ENCODE peak calls at places on chromosome 20, in five cellular contexts. One of them, this sample, is unnamed.

GRCh38 chr20:53919886-53920285 is 150.5 kb downstream of the BCAS1 start:
- DNase-seq in cardiac muscle cell: no peak
- DNase-seq in HCT116: no peak
- DNase-seq in spleen: no peak
- DNase-seq in fibroblast of lung: no peak
- DNase-seq in this sample: no peak

GRCh38 chr20:8209061-8209460 is 77.0 kb downstream of the PLCB1 start:
- DNase-seq in cardiac muscle cell: no peak
- DNase-seq in HCT116: no peak
- DNase-seq in spleen: no peak
- DNase-seq in fibroblast of lung: peak
- DNase-seq in this sample: peak

GRCh38 chr20:53623454-53624206 is 30.0 kb upstream of the ZNF217 start:
- DNase-seq in cardiac muscle cell: peak
- DNase-seq in HCT116: no peak
- DNase-seq in spleen: peak
- DNase-seq in fibroblast of lung: peak
- DNase-seq in this sample: peak

GRCh38 chr20:24672886-24673677 is 203.7 kb downstream of the SYNDIG1 start:
- DNase-seq in cardiac muscle cell: no peak
- DNase-seq in HCT116: no peak
- DNase-seq in spleen: peak
- DNase-seq in fibroblast of lung: peak
- DNase-seq in this sample: peak

GRCh38 chr20:37670426-37670825 is 23.4 kb upstream of the CTNNBL1 start:
- DNase-seq in cardiac muscle cell: no peak
- DNase-seq in HCT116: no peak
- DNase-seq in spleen: no peak
- DNase-seq in fibroblast of lung: peak
- DNase-seq in this sample: no peak

GRCh38 chr20:37915800-37916570 is 13.1 kb downstream of the VSTM2L start:
- DNase-seq in cardiac muscle cell: peak
- DNase-seq in HCT116: no peak
- DNase-seq in spleen: no peak
- DNase-seq in fibroblast of lung: no peak
- DNase-seq in this sample: no peak

GRCh38 chr20:48040491-48040890 is 255.2 kb upstream of the SULF2 start:
- DNase-seq in cardiac muscle cell: no peak
- DNase-seq in HCT116: no peak
- DNase-seq in spleen: no peak
- DNase-seq in fibroblast of lung: no peak
- DNase-seq in this sample: no peak

GRCh38 chr20:9112541-9113515 is 43.9 kb downstream of the PLCB4 start:
- DNase-seq in cardiac muscle cell: peak
- DNase-seq in HCT116: no peak
- DNase-seq in spleen: no peak
- DNase-seq in fibroblast of lung: peak
- DNase-seq in this sample: peak

GRCh38 chr20:44056010-44056698 is 130.8 kb downstream of the JPH2 start:
- DNase-seq in cardiac muscle cell: peak
- DNase-seq in HCT116: no peak
- DNase-seq in spleen: no peak
- DNase-seq in fibroblast of lung: no peak
- DNase-seq in this sample: peak

GRCh38 chr20:62708591-62709536 is at the start of gene NTSR1:
- DNase-seq in cardiac muscle cell: peak
- DNase-seq in HCT116: no peak
- DNase-seq in spleen: no peak
- DNase-seq in fibroblast of lung: peak
- DNase-seq in this sample: no peak

GRCh38 chr20:15039088-15039762 is 701.8 kb upstream of the FLRT3 start:
- DNase-seq in cardiac muscle cell: no peak
- DNase-seq in HCT116: no peak
- DNase-seq in spleen: no peak
- DNase-seq in fibroblast of lung: no peak
- DNase-seq in this sample: no peak

GRCh38 chr20:18058661-18059467 is 1.1 kb upstream of the OVOL2 start:
- DNase-seq in cardiac muscle cell: peak
- DNase-seq in HCT116: peak
- DNase-seq in spleen: no peak
- DNase-seq in fibroblast of lung: no peak
- DNase-seq in this sample: no peak

GRCh38 chr20:34511891-34512265 is 4.3 kb upstream of the DYNLRB1 start:
- DNase-seq in cardiac muscle cell: no peak
- DNase-seq in HCT116: no peak
- DNase-seq in spleen: no peak
- DNase-seq in fibroblast of lung: no peak
- DNase-seq in this sample: no peak

GRCh38 chr20:25695532-25696383 is 895 bp downstream of the ZNF337 start:
- DNase-seq in cardiac muscle cell: no peak
- DNase-seq in HCT116: no peak
- DNase-seq in spleen: no peak
- DNase-seq in fibroblast of lung: peak
- DNase-seq in this sample: no peak

GRCh38 chr20:9617940-9618339 is 103.5 kb downstream of the LAMP5 start:
- DNase-seq in cardiac muscle cell: peak
- DNase-seq in HCT116: peak
- DNase-seq in spleen: no peak
- DNase-seq in fibroblast of lung: peak
- DNase-seq in this sample: peak

DNA sequence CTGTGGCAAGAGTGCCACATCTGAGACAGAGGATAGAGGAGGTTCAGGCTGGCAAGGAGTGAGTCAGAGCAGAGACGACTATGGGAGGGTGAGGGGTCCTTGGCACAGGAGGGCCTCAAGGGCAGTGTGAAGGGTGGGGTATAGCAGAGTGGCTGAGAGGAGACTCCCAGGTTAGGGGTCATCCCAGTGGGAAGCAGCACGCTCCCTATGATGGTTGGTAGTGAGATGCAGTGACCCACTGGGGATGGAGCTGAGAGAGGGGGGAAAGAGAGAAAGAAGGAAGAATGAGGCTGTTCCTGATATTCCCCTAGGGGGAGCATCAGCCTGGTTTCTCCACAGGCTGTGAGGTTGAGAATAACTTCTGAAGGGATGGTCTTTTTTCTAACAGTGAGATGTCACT is 97.4 kb downstream of the INSM1 start:
- DNase-seq in cardiac muscle cell: no peak
- DNase-seq in HCT116: no peak
- DNase-seq in spleen: no peak
- DNase-seq in fibroblast of lung: no peak
- DNase-seq in this sample: no peak
- TF ChIP-seq CTCF in cardiac muscle cell: peak
- TF ChIP-seq CTCF in HCT116: peak
- TF ChIP-seq CTCF in spleen: no peak
- TF ChIP-seq CTCF in fibroblast of lung: peak
- TF ChIP-seq CTCF in this sample: peak

DNA sequence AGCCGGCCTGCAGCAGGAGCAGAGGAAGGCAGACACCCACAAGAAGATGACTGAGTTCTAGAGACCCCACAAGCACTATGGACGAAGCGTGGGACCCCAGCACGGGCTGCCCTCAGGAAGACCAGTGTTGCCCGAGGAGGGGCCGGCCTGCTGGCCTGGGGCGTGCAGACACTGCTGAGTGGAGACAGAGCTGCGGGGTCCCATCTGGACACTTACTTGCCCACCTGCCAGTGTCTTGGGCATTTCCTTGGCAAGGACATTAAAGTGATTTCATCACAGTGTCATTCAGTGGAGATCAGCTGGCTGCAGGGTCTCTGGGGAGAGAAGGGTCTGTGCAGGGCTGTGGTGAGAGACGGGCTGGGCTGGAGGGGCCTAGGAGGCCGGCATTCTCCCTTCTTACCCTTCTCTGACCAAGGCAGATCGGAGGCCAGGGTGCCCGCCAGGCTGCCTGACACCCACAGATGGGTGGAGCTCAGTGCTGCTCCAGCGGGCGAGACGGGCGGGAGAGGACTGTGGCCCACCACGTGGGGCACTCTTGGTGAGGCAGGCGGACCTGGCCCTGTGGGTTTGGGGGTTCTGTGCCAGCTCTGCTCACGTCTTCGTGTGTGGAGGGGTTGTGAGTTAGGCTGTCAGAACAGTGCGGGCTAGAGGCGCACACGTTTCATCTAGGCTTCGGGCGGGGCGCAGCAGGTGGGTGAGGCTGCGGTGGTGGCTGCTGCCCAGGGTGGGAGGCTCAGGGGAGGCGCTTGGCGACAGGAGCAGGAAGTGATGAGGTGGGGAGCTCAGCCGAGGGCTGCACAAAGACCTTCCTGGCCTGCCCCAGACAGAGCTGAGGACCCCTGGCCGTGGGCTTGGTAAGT is at the start of gene LIME1:
- DNase-seq in cardiac muscle cell: no peak
- DNase-seq in HCT116: no peak
- DNase-seq in spleen: peak
- DNase-seq in fibroblast of lung: no peak
- DNase-seq in this sample: no peak
- H3K4me3 ChIP-seq in cardiac muscle cell: no peak
- H3K4me3 ChIP-seq in HCT116: peak
- H3K4me3 ChIP-seq in spleen: peak
- H3K4me3 ChIP-seq in fibroblast of lung: no peak
- H3K4me3 ChIP-seq in this sample: no peak

GRCh38 chr20:10637563-10637962 is 36.2 kb downstream of the JAG1 start:
- DNase-seq in cardiac muscle cell: no peak
- DNase-seq in HCT116: no peak
- DNase-seq in spleen: no peak
- DNase-seq in fibroblast of lung: no peak
- DNase-seq in this sample: no peak
- H3K27ac ChIP-seq in cardiac muscle cell: no peak
- H3K27ac ChIP-seq in HCT116: no peak
- H3K27ac ChIP-seq in spleen: no peak
- H3K27ac ChIP-seq in fibroblast of lung: peak
- H3K27ac ChIP-seq in this sample: peak

DNA sequence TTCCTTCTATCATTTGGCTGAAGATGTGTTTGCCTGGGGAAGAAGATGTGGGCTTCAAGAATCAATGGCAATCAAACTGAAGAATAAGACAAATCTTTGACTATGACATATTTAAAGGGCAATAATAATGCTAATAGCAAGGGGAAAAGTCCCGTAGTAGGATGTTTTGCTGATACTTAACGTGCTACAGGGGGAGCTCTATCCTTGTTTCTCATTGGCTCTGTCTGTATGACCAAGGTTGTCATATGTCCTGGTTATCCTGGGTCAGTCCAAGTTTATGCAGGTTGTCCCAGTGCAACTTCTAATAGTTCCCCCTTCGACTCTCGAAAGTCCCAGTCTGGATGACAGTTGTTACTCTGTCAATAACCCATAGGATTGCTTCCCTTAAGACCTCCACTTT is 321.3 kb downstream of the DHX35 start:
- DNase-seq in cardiac muscle cell: no peak
- DNase-seq in HCT116: no peak
- DNase-seq in spleen: no peak
- DNase-seq in fibroblast of lung: no peak
- DNase-seq in this sample: no peak
- TF ChIP-seq CTCF in cardiac muscle cell: no peak
- TF ChIP-seq CTCF in HCT116: no peak
- TF ChIP-seq CTCF in spleen: no peak
- TF ChIP-seq CTCF in fibroblast of lung: no peak
- TF ChIP-seq CTCF in this sample: no peak

DNA sequence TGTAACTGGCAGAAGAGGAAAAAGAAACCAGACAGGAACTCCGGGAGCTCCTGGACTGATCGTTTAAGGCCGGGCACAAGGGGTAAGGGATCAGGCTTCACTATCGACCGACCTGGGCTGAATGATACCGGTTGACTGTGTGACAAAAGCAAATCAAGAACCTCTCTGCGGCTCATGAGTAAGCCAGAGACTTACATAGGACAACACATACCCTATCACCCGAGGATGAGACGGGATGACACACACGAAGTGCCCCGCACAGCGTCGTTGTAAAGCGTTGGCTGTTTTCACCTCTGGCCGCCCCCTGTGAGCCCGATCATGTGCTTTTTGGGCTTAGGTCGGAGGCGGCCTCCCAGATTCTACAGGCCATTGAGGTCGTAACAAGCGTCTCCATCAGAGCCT is 695 bp upstream of the TGIF2 start:
- DNase-seq in cardiac muscle cell: peak
- DNase-seq in HCT116: no peak
- DNase-seq in spleen: no peak
- DNase-seq in fibroblast of lung: peak
- DNase-seq in this sample: peak
- H3K4me3 ChIP-seq in cardiac muscle cell: peak
- H3K4me3 ChIP-seq in HCT116: peak
- H3K4me3 ChIP-seq in spleen: peak
- H3K4me3 ChIP-seq in fibroblast of lung: peak
- H3K4me3 ChIP-seq in this sample: peak

GRCh38 chr20:46581386-46581785 is 30.9 kb upstream of the OCSTAMP start:
- DNase-seq in cardiac muscle cell: no peak
- DNase-seq in HCT116: no peak
- DNase-seq in spleen: no peak
- DNase-seq in fibroblast of lung: no peak
- DNase-seq in this sample: no peak
- H3K27ac ChIP-seq in cardiac muscle cell: no peak
- H3K27ac ChIP-seq in HCT116: no peak
- H3K27ac ChIP-seq in spleen: no peak
- H3K27ac ChIP-seq in fibroblast of lung: no peak
- H3K27ac ChIP-seq in this sample: no peak

GRCh38 chr20:57024849-57025248 is 241.6 kb downstream of the BMP7 start:
- DNase-seq in cardiac muscle cell: no peak
- DNase-seq in HCT116: no peak
- DNase-seq in spleen: no peak
- DNase-seq in fibroblast of lung: no peak
- DNase-seq in this sample: no peak

GRCh38 chr20:57023997-57024396 is 242.4 kb downstream of the BMP7 start:
- DNase-seq in cardiac muscle cell: no peak
- DNase-seq in HCT116: no peak
- DNase-seq in spleen: no peak
- DNase-seq in fibroblast of lung: no peak
- DNase-seq in this sample: no peak

GRCh38 chr20:57020364-57020763 is 246.1 kb downstream of the BMP7 start:
- DNase-seq in cardiac muscle cell: no peak
- DNase-seq in HCT116: no peak
- DNase-seq in spleen: no peak
- DNase-seq in fibroblast of lung: no peak
- DNase-seq in this sample: no peak

GRCh38 chr20:57023007-57023406 is 243.4 kb downstream of the BMP7 start:
- DNase-seq in cardiac muscle cell: no peak
- DNase-seq in HCT116: no peak
- DNase-seq in spleen: no peak
- DNase-seq in fibroblast of lung: no peak
- DNase-seq in this sample: no peak

GRCh38 chr20:57022306-57022705 is 244.1 kb downstream of the BMP7 start:
- DNase-seq in cardiac muscle cell: no peak
- DNase-seq in HCT116: peak
- DNase-seq in spleen: no peak
- DNase-seq in fibroblast of lung: no peak
- DNase-seq in this sample: no peak
- TF ChIP-seq CTCF in cardiac muscle cell: no peak
- TF ChIP-seq CTCF in HCT116: no peak
- TF ChIP-seq CTCF in spleen: no peak
- TF ChIP-seq CTCF in fibroblast of lung: no peak
- TF ChIP-seq CTCF in this sample: peak